ENCODE peak calls at places on chromosomes 13 and 19, in nine cellular contexts. L is IMR-90; M is activated naive CD4-positive, alpha-beta T cell; R is activated naive CD8-positive, alpha-beta T cell treated with anti-CD3 and anti-CD28 coated beads for 36 hours; T is chondrocyte; C is body of pancreas; B is kidney tubule cell; N is stimulated activated naive CD8-positive, alpha-beta T cell treated with anti-CD3 and anti-CD28 coated beads, Interleukin-15, Interleukin-2, amounts not matched to agents 100 U/mL and 50 U/mL, for 24 hours; H is Panc1. U is an unnamed sample.

GRCh38 chr13:110301606-110302131 is 5.3 kb downstream of the COL4A1 start:
- DNase-seq in R (no peak), C (no peak), B (peak), T (no peak), L (peak), H (no peak), M (no peak), N (no peak), U (no peak)

GRCh38 chr13:27334774-27335490 is 64.3 kb downstream of the RASL11A start:
- DNase-seq in N (no peak), T (no peak), M (no peak), R (no peak), L (peak), C (no peak), H (no peak), B (no peak), U (no peak)

GRCh38 chr19:41912899-41913475 is 15.3 kb downstream of the ERFL start:
- DNase-seq in T (no peak), H (no peak), R (no peak), B (no peak), N (no peak), M (peak), C (no peak), L (no peak), U (no peak)

GRCh38 chr19:10390652-10391286 is 10.4 kb upstream of the TYK2 start:
- DNase-seq in M (peak), L (peak), N (peak), C (peak), H (peak), R (peak), B (peak), T (no peak), U (peak)

GRCh38 chr13:23411220-23411619 is 22.3 kb downstream of the SACS start:
- DNase-seq in L (no peak), R (no peak), N (no peak), M (no peak), C (no peak), T (no peak), H (no peak), B (no peak), U (no peak)

GRCh38 chr19:2135474-2136402 is 15.6 kb downstream of the AP3D1 start:
- DNase-seq in R (no peak), T (peak), M (no peak), H (no peak), C (no peak), B (no peak), N (no peak), L (no peak), U (peak)

GRCh38 chr13:64369121-64369520 is 2861.0 kb downstream of the PCDH9 start:
- DNase-seq in C (no peak), T (no peak), L (peak), N (no peak), R (no peak), H (no peak), B (no peak), M (no peak), U (no peak)

GRCh38 chr19:43700368-43701015 is 15.4 kb upstream of the IRGC start:
- DNase-seq in T (no peak), B (no peak), L (peak), C (peak), M (no peak), H (no peak), R (no peak), N (peak), U (no peak)

GRCh38 chr19:30393046-30393445 is 20.9 kb downstream of the ZNF536 start:
- DNase-seq in N (no peak), C (no peak), H (no peak), T (no peak), B (peak), M (no peak), L (no peak), R (no peak), U (no peak)

GRCh38 chr13:113666324-113666660 is 727 bp upstream of the GRK1 start:
- DNase-seq in T (no peak), B (no peak), H (no peak), R (no peak), M (no peak), C (peak), N (no peak), L (no peak), U (no peak)

GRCh38 chr19:46975918-46976782 is 43.5 kb upstream of the NPAS1 start:
- DNase-seq in B (peak), C (peak), R (no peak), N (no peak), M (no peak), H (no peak), L (peak), T (no peak), U (peak)

GRCh38 chr19:11096210-11096841 is 7.1 kb downstream of the LDLR start:
- DNase-seq in N (peak), H (no peak), B (peak), C (no peak), L (peak), M (no peak), R (peak), T (no peak), U (no peak)

GRCh38 chr19:15177269-15178116 is 23.3 kb downstream of the NOTCH3 start:
- DNase-seq in H (no peak), L (peak), B (peak), R (peak), T (no peak), C (peak), N (peak), M (peak), U (peak)

GRCh38 chr19:41299755-41300089 is 10.2 kb upstream of the CCDC97 start:
- DNase-seq in L (peak), N (no peak), R (no peak), T (no peak), M (peak), C (no peak), H (no peak), B (peak), U (peak)

GRCh38 chr19:49469828-49470614 is 4.0 kb upstream of the FLT3LG start:
- DNase-seq in N (peak), L (peak), R (peak), H (no peak), M (peak), C (no peak), B (no peak), T (no peak), U (no peak)

GRCh38 chr13:91693466-91693865 is 295.0 kb downstream of the GPC5 start:
- DNase-seq in R (no peak), M (no peak), N (no peak), T (no peak), C (no peak), B (no peak), L (no peak), H (no peak), U (no peak)

GRCh38 chr13:48412100-48412556 is 785 bp downstream of the LPAR6 start:
- DNase-seq in B (peak), N (no peak), H (no peak), C (no peak), M (no peak), L (peak), R (no peak), T (no peak), U (no peak)

GRCh38 chr13:30047154-30047874 is 196.9 kb upstream of the UBL3 start:
- DNase-seq in T (no peak), C (no peak), N (no peak), M (no peak), B (no peak), H (no peak), R (no peak), L (peak), U (no peak)

GRCh38 chr19:58386576-58387337 is at the start of gene RPS5:
- DNase-seq in H (peak), R (peak), B (peak), M (peak), T (peak), C (peak), L (peak), N (peak), U (peak)

GRCh38 chr19:44003461-44004134 is 841 bp downstream of the ZNF230 start:
- DNase-seq in R (peak), T (no peak), L (no peak), N (peak), M (no peak), B (peak), H (no peak), C (no peak), U (peak)

GRCh38 chr13:52994865-52995264 is 33.7 kb upstream of the OLFM4 start:
- DNase-seq in T (no peak), B (no peak), N (no peak), H (no peak), R (no peak), L (no peak), M (no peak), C (no peak), U (no peak)

GRCh38 chr13:19586904-19587634 is 25.7 kb upstream of the TPTE2 start:
- DNase-seq in L (peak), N (peak), M (peak), H (no peak), R (peak), T (no peak), B (peak), C (no peak), U (peak)

GRCh38 chr13:59261928-59262488 is 901.7 kb downstream of the DIAPH3 start:
- DNase-seq in M (no peak), C (no peak), T (no peak), H (no peak), B (no peak), R (no peak), N (no peak), L (peak), U (peak)

GRCh38 chr19:44719262-44719701 is 20.3 kb downstream of the CEACAM16 start:
- DNase-seq in N (no peak), C (no peak), T (no peak), R (no peak), L (no peak), H (no peak), M (no peak), B (no peak), U (no peak)

GRCh38 chr19:33815410-33816340 is 19.0 kb downstream of the KCTD15 start:
- DNase-seq in H (no peak), M (no peak), T (peak), N (no peak), L (peak), C (no peak), B (no peak), R (no peak), U (no peak)

GRCh38 chr13:94195715-94196114 is 283.8 kb downstream of the DCT start:
- DNase-seq in B (peak), C (no peak), M (no peak), H (no peak), T (no peak), N (no peak), R (no peak), L (peak), U (no peak)

GRCh38 chr13:97324115-97324514 is 102.0 kb downstream of the MBNL2 start:
- DNase-seq in T (no peak), L (no peak), C (no peak), H (no peak), N (no peak), M (no peak), B (no peak), R (no peak), U (no peak)

GRCh38 chr19:46745521-46746280 is at the start of gene FKRP:
- DNase-seq in L (no peak), T (no peak), N (peak), R (peak), H (no peak), M (peak), C (no peak), B (no peak), U (peak)

GRCh38 chr13:28140433-28141125 is 2.2 kb downstream of the PAN3 start:
- DNase-seq in H (no peak), C (no peak), B (peak), M (no peak), T (no peak), R (no peak), N (no peak), L (peak), U (no peak)

GRCh38 chr19:2721570-2722540 is 683 bp upstream of the DIRAS1 start:
- DNase-seq in N (no peak), T (no peak), M (no peak), R (no peak), H (no peak), L (no peak), C (no peak), B (no peak), U (no peak)

GRCh38 chr13:42272115-42272756 is at the start of gene AKAP11:
- DNase-seq in N (peak), C (peak), T (peak), L (peak), B (peak), H (no peak), R (peak), M (peak), U (peak)

GRCh38 chr13:23504188-23504587 is 66.0 kb upstream of the TNFRSF19 start:
- DNase-seq in C (no peak), B (peak), T (no peak), R (no peak), L (peak), M (no peak), H (no peak), N (no peak), U (no peak)

U was measured in erythroblast.